ENCODE peak calls at places on chromosome 21, in six cellular contexts. B, T, W, O, N and H are unnamed samples.

GRCh38 chr21:25925936-25926335 is 191.2 kb downstream of the GABPA start:
- DNase-seq in B (no peak), T (peak; percentile 23), W (no peak), O (no peak), N (peak; percentile 16), H (no peak)

GRCh38 chr21:34046917-34047316 is 26.5 kb upstream of the MRPS6 start:
- DNase-seq in B (no peak), T (no peak), W (no peak), O (no peak), N (no peak), H (no peak)

GRCh38 chr21:25324666-25325065 is 282.6 kb downstream of the MRPL39 start:
- DNase-seq in B (no peak), T (no peak), W (no peak), O (no peak), N (no peak), H (no peak)

GRCh38 chr21:26776320-26777021 is 68.7 kb downstream of the ADAMTS1 start:
- DNase-seq in B (no peak), T (peak; percentile 68), W (peak; percentile 76), O (no peak), N (peak; percentile 52), H (no peak)

GRCh38 chr21:32545948-32546441 is 39.3 kb downstream of the TCP10L start:
- DNase-seq in B (no peak), T (peak; percentile 47), W (no peak), O (no peak), N (no peak), H (no peak)

GRCh38 chr21:35922618-35923017 is 137.7 kb downstream of the SETD4 start:
- DNase-seq in B (no peak), T (peak; percentile 83), W (no peak), O (no peak), N (peak; percentile 39), H (no peak)

GRCh38 chr21:32562426-32562825 is 22.9 kb downstream of the TCP10L start:
- DNase-seq in B (peak; percentile 62), T (peak; percentile 83), W (no peak), O (peak; percentile 18), N (peak; percentile 9), H (peak; percentile 65)

GRCh38 chr21:26032263-26032662 is 138.3 kb downstream of the APP start:
- DNase-seq in B (no peak), T (no peak), W (no peak), O (no peak), N (no peak), H (no peak)

GRCh38 chr21:29379517-29380054 is 80.9 kb downstream of the BACH1 start:
- DNase-seq in B (no peak), T (no peak), W (no peak), O (no peak), N (no peak), H (no peak)

GRCh38 chr21:31609081-31609480 is 50.4 kb upstream of the SOD1 start:
- DNase-seq in B (no peak), T (no peak), W (no peak), O (no peak), N (no peak), H (peak; percentile 21)

GRCh38 chr21:39911286-39911685 is 44.0 kb downstream of the PCP4 start:
- DNase-seq in B (no peak), T (no peak), W (no peak), O (no peak), N (no peak), H (peak; percentile 43)

GRCh38 chr21:29867796-29868195 is 72.0 kb downstream of the GRIK1 start:
- DNase-seq in B (no peak), T (no peak), W (no peak), O (no peak), N (no peak), H (no peak)

GRCh38 chr21:31397515-31397926 is 53.5 kb upstream of the TIAM1 start:
- DNase-seq in B (no peak), T (no peak), W (no peak), O (no peak), N (no peak), H (no peak)

GRCh38 chr21:14229399-14229798 is 13.4 kb downstream of the RBM11 start:
- DNase-seq in B (no peak), T (no peak), W (no peak), O (no peak), N (no peak), H (no peak)

GRCh38 chr21:45740088-45740440 is 96.5 kb downstream of the PCBP3 start:
- DNase-seq in B (no peak), T (no peak), W (no peak), O (no peak), N (no peak), H (no peak)

GRCh38 chr21:45739218-45740087 is 95.9 kb downstream of the PCBP3 start:
- DNase-seq in B (no peak), T (no peak), W (no peak), O (no peak), N (no peak), H (no peak)

GRCh38 chr21:45741691-45742090 is 98.2 kb downstream of the PCBP3 start:
- DNase-seq in B (no peak), T (peak; percentile 10), W (peak; percentile 3), O (no peak), N (peak; percentile 5), H (peak; percentile 18)

GRCh38 chr21:45737485-45738166 is 94.1 kb downstream of the PCBP3 start:
- DNase-seq in B (no peak), T (no peak), W (no peak), O (no peak), N (no peak), H (no peak)

DNA sequence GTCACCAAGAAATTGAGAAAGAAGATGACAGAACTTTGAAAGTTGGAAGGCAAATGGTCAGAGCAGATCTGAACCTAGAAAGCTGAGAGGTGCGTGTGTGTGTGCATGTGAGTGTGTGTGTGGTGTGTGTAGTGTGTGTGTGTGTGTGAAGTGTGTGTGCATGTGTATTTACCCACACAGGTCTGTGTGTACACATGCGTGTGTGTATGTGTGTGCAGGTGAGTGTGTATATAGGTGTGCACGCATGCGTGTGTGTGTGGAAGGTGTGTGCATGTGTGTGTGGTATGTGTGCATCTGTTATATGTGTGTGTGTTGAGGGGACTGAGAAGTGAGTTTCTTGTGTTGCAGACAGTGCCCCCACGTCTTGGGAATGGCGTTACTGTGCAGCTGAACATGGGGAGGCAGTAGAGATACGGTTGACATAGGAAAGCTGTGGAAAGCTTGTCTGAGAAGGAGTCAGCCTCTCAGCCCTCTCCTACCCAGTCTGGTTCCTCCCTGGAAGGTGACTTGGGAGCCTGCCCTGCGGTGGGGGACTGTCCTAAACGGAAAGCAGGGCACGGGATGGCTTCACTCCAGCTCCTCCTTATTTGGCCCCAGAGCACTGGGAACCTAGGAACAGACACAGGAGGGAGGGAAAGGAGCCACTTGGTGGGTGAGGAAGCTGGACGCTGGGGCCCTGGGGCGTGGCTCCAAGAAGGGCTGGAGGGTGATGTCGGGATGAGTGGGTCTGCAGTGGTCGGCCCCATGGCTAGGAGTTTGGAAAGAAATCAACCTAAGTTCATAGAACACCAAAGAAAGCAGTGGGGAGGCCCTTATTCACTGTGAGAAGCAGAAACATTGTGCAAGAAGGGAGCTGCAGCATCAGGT is 97.2 kb downstream of the PCBP3 start:
- DNase-seq in B (no peak), T (no peak), W (no peak), O (no peak), N (no peak), H (peak; percentile 16)
- H3K23ac ChIP-seq in B (no peak overlapping the region), T (no peak overlapping the region), W (peak overlapping the region; percentile 29), O (no peak overlapping the region), N (no peak overlapping the region), H (no peak overlapping the region)

DNA sequence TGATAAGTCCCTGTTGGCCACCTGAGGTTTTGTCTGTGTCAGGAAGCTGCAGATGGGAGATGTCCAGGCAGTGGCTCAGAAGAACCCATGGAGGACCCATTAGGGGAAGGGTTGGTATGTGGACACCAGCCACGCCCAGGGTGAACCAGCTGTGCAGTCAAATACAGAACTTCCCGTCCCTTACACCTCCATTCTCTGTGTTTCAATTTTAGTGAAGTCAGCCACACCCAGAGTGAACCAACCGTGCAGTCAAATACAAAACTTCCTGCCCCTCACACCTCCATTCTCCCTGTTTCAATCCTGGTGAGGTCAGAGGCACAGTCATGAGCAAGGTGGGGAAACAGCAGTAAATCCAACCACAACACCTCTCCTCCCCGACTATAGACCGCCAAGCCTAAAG is 27.4 kb downstream of the BACE2 start:
- DNase-seq in B (no peak), T (no peak), W (no peak), O (no peak), N (no peak), H (no peak)
- H3K23ac ChIP-seq in B (no peak overlapping the region), T (no peak overlapping the region), W (no peak overlapping the region), O (no peak overlapping the region), N (no peak overlapping the region), H (no peak overlapping the region)

GRCh38 chr21:43188712-43189151 is 19.9 kb downstream of the CRYAA start:
- DNase-seq in B (no peak), T (no peak), W (no peak), O (no peak), N (no peak), H (no peak)

GRCh38 chr21:43188181-43188580 is 19.4 kb downstream of the CRYAA start:
- DNase-seq in B (no peak), T (no peak), W (no peak), O (no peak), N (no peak), H (no peak)

GRCh38 chr21:43190544-43191340 is 21.9 kb downstream of the CRYAA start:
- DNase-seq in B (peak; percentile 27), T (no peak), W (no peak), O (no peak), N (no peak), H (no peak)

GRCh38 chr21:43189936-43190335 is 21.1 kb downstream of the CRYAA start:
- DNase-seq in B (peak; percentile 19), T (no peak), W (no peak), O (no peak), N (no peak), H (no peak)

DNA sequence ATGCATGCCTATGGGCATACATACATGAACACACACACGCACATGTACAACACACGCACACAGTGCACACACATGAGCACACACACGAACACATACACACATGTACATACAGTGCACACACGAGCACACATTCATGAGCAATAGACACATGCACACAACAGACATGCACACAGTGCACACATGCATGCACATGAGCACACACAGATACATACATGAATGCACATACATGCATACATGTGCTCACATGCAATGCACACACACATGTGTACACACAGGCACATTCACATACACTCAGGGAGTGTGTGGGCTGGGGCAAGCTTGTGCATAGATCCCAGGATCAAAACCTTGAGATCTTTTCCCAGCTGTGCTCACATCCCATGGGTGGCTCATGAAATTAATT is 18.9 kb downstream of the CRYAA start:
- DNase-seq in B (no peak), T (no peak), W (no peak), O (no peak), N (peak; percentile 33), H (no peak)
- H3K23ac ChIP-seq in B (no peak overlapping the region), T (no peak overlapping the region), W (peak overlapping the region; percentile 37), O (no peak overlapping the region), N (no peak overlapping the region), H (no peak overlapping the region)

DNA sequence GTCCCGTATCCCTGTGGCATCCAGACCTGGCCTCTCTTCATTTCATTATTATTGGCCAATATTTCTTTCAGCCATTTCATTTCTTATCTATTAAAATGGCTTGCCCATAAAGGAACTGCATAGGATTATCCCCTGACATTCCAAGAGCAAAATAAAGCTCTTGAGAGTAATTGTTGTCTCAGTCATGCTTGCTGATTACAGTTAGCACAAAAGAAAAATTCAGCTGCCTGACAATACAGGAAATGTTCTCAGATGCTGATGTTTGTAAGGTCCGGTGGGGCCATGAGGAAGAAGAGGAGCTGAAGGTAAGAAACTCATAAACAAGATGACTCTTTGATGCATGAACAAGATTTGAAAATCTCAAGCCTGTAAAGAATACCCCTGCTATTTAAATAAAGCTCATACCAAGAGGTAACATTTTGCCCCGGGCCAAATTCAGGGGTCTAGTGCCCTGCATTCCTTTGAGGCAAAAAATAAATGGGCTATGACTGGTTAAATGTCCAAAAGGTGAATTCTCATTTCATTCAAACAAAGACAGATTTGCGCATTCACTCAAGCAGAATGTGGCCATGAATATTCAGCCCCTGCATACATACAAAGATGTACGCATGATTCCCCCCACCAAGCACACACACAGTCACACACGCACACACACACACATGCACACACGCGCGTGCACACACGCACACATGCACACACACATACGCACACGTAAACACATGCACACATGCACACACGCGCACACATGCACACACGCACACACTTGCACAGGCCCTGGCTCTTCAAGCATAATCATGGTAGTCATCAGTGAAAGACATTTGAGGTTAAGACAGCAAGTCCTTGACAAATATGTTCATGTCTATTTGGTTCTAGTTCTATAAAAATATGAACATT is 44.8 kb downstream of the KCNJ15 start:
- DNase-seq in B (no peak), T (no peak), W (no peak), O (no peak), N (no peak), H (peak; percentile 30)
- H3K23ac ChIP-seq in B (no peak overlapping the region), T (no peak overlapping the region), W (no peak overlapping the region), O (peak overlapping the region; percentile 68), N (no peak overlapping the region), H (no peak overlapping the region)